ENCODE peak calls at places on chromosomes 11 and 22, in five cellular contexts. T is lung; K is Kasumi-1; P is stimulated activated CD4-positive, alpha-beta T cell treated with anti-CD3 and anti-CD28 coated beads, TNF-alpha, amount 100 ng/mL, for 4 hours; G is left ventricle myocardium inferior. V is an unnamed sample.
A peak's percentile ranks its signal among the peaks of the same experiment; 100 is the strongest.

GRCh38 chr11:64996327-64996709 is 453 bp downstream of the BATF2 start:
- DNase-seq in G (no peak), T (no peak), P (no peak), K (no peak), V (no peak)

GRCh38 chr11:94546886-94547285 is 3.2 kb downstream of the FUT4 start:
- DNase-seq in T (no peak), G (no peak), K (peak; percentile 34), P (no peak), V (no peak)

GRCh38 chr11:64094463-64095223 is 58.9 kb downstream of the FLRT1 start:
- DNase-seq in K (no peak), G (no peak), P (no peak), T (no peak), V (no peak)

GRCh38 chr11:67268036-67268683 is 1.9 kb downstream of the GRK2 start:
- DNase-seq in P (no peak), K (peak; percentile 99), T (no peak), G (no peak), V (peak; percentile 86)

GRCh38 chr11:120597250-120597649 is 85.7 kb downstream of the GRIK4 start:
- DNase-seq in P (no peak), G (no peak), K (no peak), T (no peak), V (no peak)

GRCh38 chr22:49514211-49514610 is 313.5 kb downstream of the BRD1 start:
- DNase-seq in P (no peak), T (no peak), G (no peak), K (no peak), V (no peak)

GRCh38 chr11:118609380-118610219 is 2.2 kb downstream of the PHLDB1 start:
- DNase-seq in K (no peak), G (no peak), T (no peak), P (no peak), V (peak; percentile 5)

GRCh38 chr22:22410121-22410520 is 98.4 kb downstream of the ZNF280B start:
- DNase-seq in G (peak; percentile 76), K (peak; percentile 14), P (no peak), T (no peak), V (peak; percentile 80)

GRCh38 chr22:17199131-17199731 is 20.0 kb downstream of the ADA2 start:
- DNase-seq in P (no peak), G (peak; percentile 30), T (no peak), K (no peak), V (no peak)

GRCh38 chr22:27866136-27867091 is 52.6 kb downstream of the PITPNB start:
- DNase-seq in P (no peak), G (no peak), K (no peak), T (no peak), V (no peak)

GRCh38 chr22:32327066-32327465 is 30.6 kb upstream of the RFPL3 start:
- DNase-seq in K (no peak), G (no peak), P (no peak), T (no peak), V (no peak)

GRCh38 chr11:30106782-30107181 is 90.0 kb upstream of the KCNA4 start:
- DNase-seq in T (no peak), G (no peak), K (no peak), P (no peak), V (no peak)

GRCh38 chr11:86416494-86416893 is 41.8 kb downstream of the CCDC81 start:
- DNase-seq in P (no peak), G (no peak), K (no peak), T (no peak), V (no peak)

GRCh38 chr11:68371176-68372041 is 59.0 kb downstream of the LRP5 start:
- DNase-seq in K (no peak), T (no peak), P (no peak), G (peak; percentile 66), V (peak; percentile 73)